ENCODE peak calls at places on chromosomes 13 and 19, in eight cellular contexts. B, P, M, R, G, T, W and Y are unnamed samples.

GRCh38 chr13:44280461-44280860 is 93.2 kb upstream of the SERP2 start:
- DNase-seq in B (no peak), P (peak; percentile 18), M (no peak), R (no peak), G (no peak), T (no peak), W (peak; percentile 85), Y (no peak)

GRCh38 chr13:81639984-81640582 is 1299.2 kb upstream of the SPRY2 start:
- DNase-seq in B (no peak), P (no peak), M (no peak), R (peak; percentile 13), G (no peak), T (no peak), W (peak; percentile 40), Y (no peak)

GRCh38 chr13:76019421-76020044 is 383.4 kb downstream of the LMO7 start:
- DNase-seq in B (no peak), P (no peak), M (no peak), R (no peak), G (peak; percentile 83), T (no peak), W (peak; percentile 9), Y (peak; percentile 23)

GRCh38 chr19:41808663-41809566 is 12.5 kb downstream of the CEACAM3 start:
- DNase-seq in B (no peak), P (no peak), M (no peak), R (no peak), G (no peak), T (no peak), W (no peak), Y (no peak)

GRCh38 chr13:100561599-100562204 is 26.9 kb downstream of the GGACT start:
- DNase-seq in B (no peak), P (no peak), M (no peak), R (no peak), G (no peak), T (no peak), W (no peak), Y (no peak)

GRCh38 chr19:1989513-1990229 is 25.8 kb downstream of the BTBD2 start:
- DNase-seq in B (no peak), P (no peak), M (no peak), R (no peak), G (no peak), T (no peak), W (no peak), Y (no peak)

GRCh38 chr13:31436478-31436877 is 236.7 kb downstream of the B3GLCT start:
- DNase-seq in B (no peak), P (no peak), M (no peak), R (no peak), G (no peak), T (no peak), W (no peak), Y (no peak)

GRCh38 chr13:106710267-106710666 is 142.3 kb upstream of the ARGLU1 start:
- DNase-seq in B (no peak), P (no peak), M (no peak), R (no peak), G (no peak), T (peak; percentile 24), W (no peak), Y (no peak)

GRCh38 chr13:90445179-90445578 is 902.3 kb upstream of the MIR17HG start:
- DNase-seq in B (no peak), P (peak; percentile 93), M (peak; percentile 81), R (no peak), G (no peak), T (peak; percentile 86), W (peak; percentile 84), Y (no peak)

GRCh38 chr19:4366666-4367335 is 23.4 kb downstream of the MPND start:
- DNase-seq in B (no peak), P (no peak), M (no peak), R (no peak), G (no peak), T (no peak), W (no peak), Y (no peak)

GRCh38 chr19:30519607-30520205 is 147.5 kb downstream of the ZNF536 start:
- DNase-seq in B (no peak), P (no peak), M (no peak), R (no peak), G (no peak), T (no peak), W (no peak), Y (no peak)

GRCh38 chr19:53977429-53977990 is 13.9 kb upstream of the CACNG6 start:
- DNase-seq in B (peak; percentile 60), P (peak; percentile 93), M (peak; percentile 75), R (peak; percentile 24), G (peak; percentile 80), T (peak; percentile 70), W (peak; percentile 87), Y (peak; percentile 66)

GRCh38 chr13:39616087-39616694 is 13.2 kb upstream of the LHFPL6 start:
- DNase-seq in B (no peak), P (peak; percentile 74), M (no peak), R (peak; percentile 70), G (peak; percentile 44), T (peak; percentile 72), W (peak; percentile 54), Y (no peak)

GRCh38 chr19:6047741-6048231 is 62.5 kb downstream of the RFX2 start:
- DNase-seq in B (no peak), P (peak; percentile 76), M (no peak), R (peak; percentile 72), G (no peak), T (no peak), W (peak; percentile 28), Y (no peak)

GRCh38 chr19:14916848-14917247 is 24.4 kb upstream of the OR7C2 start:
- DNase-seq in B (no peak), P (peak; percentile 0), M (no peak), R (no peak), G (no peak), T (no peak), W (no peak), Y (no peak)

GRCh38 chr19:45076029-45076850 is at the start of gene ZNF296:
- DNase-seq in B (no peak), P (peak; percentile 63), M (no peak), R (peak; percentile 90), G (peak; percentile 33), T (no peak), W (no peak), Y (no peak)

GRCh38 chr13:27960362-27961226 is 8.5 kb downstream of the CDX2 start:
- DNase-seq in B (no peak), P (peak; percentile 55), M (no peak), R (peak; percentile 30), G (peak; percentile 47), T (no peak), W (peak; percentile 27), Y (no peak)

GRCh38 chr19:49301165-49301865 is 23.7 kb downstream of the SLC6A16 start:
- DNase-seq in B (peak; percentile 77), P (peak; percentile 60), M (peak; percentile 43), R (peak; percentile 13), G (peak; percentile 75), T (peak; percentile 4), W (peak; percentile 42), Y (no peak)

GRCh38 chr13:23754506-23754905 is 134.7 kb downstream of the MIPEP start:
- DNase-seq in B (no peak), P (no peak), M (no peak), R (no peak), G (no peak), T (no peak), W (no peak), Y (no peak)

GRCh38 chr13:52374389-52374788 is 31.6 kb downstream of the THSD1 start:
- DNase-seq in B (no peak), P (no peak), M (no peak), R (no peak), G (no peak), T (no peak), W (no peak), Y (no peak)

GRCh38 chr19:53394974-53395839 is at the start of gene ZNF765:
- DNase-seq in B (peak; percentile 93), P (peak; percentile 99), M (peak; percentile 87), R (peak; percentile 76), G (peak; percentile 95), T (peak; percentile 80), W (peak; percentile 78), Y (peak; percentile 89)

GRCh38 chr19:46080561-46080960 is 39.8 kb upstream of the IGFL4 start:
- DNase-seq in B (no peak), P (peak; percentile 87), M (peak; percentile 81), R (no peak), G (no peak), T (peak; percentile 99), W (peak; percentile 91), Y (no peak)

GRCh38 chr19:46841458-46842083 is 9.1 kb downstream of the AP2S1 start:
- DNase-seq in B (no peak), P (peak; percentile 80), M (peak; percentile 68), R (no peak), G (no peak), T (no peak), W (peak; percentile 74), Y (no peak)

GRCh38 chr13:46866150-46866549 is 30.7 kb downstream of the HTR2A start:
- DNase-seq in B (no peak), P (peak; percentile 64), M (no peak), R (no peak), G (no peak), T (no peak), W (peak; percentile 76), Y (no peak)